ENCODE peak calls at places on chromosomes 5 and 9, in nine cellular contexts. S is activated effector memory CD4-positive, alpha-beta T cell treated with anti-CD3 and anti-CD28 coated beads, Interleukin-2, amount 50 U/mL, for 16 hours; W is PC-9; M is NCI-H510A treated with DMSO at 0.1 percent for 48 hours; N is right atrium auricular region; K is tibial artery; U is MV-4-11; J is adrenal gland; P is cerebellar nuclear complex. F is an unnamed sample.

GRCh38 chr5:72427488-72428437 is 79.4 kb downstream of the ZNF366 start:
- DNase-seq in S (no peak), W (no peak), M (no peak), N (no peak), K (no peak), U (no peak), J (no peak), P (no peak), F (no peak)

GRCh38 chr9:69815313-69815712 is 5.3 kb upstream of the CFAP95 start:
- DNase-seq in S (no peak), W (no peak), M (peak; percentile 16), N (no peak), K (no peak), U (no peak), J (no peak), P (no peak), F (no peak)

GRCh38 chr9:34190996-34191892 is 12.4 kb downstream of the UBAP1 start:
- DNase-seq in S (no peak), W (no peak), M (peak; percentile 4), N (no peak), K (no peak), U (no peak), J (no peak), P (no peak), F (no peak)

GRCh38 chr9:121285835-121286687 is 18.1 kb downstream of the GSN start:
- DNase-seq in S (peak; percentile 46), W (peak; percentile 54), M (peak; percentile 78), N (peak; percentile 93), K (peak; percentile 88), U (peak; percentile 89), J (peak; percentile 93), P (no peak), F (no peak)

GRCh38 chr5:149060325-149060724 is 2.5 kb downstream of the SH3TC2 start:
- DNase-seq in S (no peak), W (peak; percentile 23), M (peak; percentile 47), N (no peak), K (no peak), U (peak; percentile 50), J (peak; percentile 84), P (no peak), F (peak; percentile 60)

GRCh38 chr5:54717870-54718269 is 200.3 kb downstream of the SNX18 start:
- DNase-seq in S (no peak), W (no peak), M (no peak), N (no peak), K (no peak), U (no peak), J (no peak), P (no peak), F (no peak)

GRCh38 chr5:40165106-40165788 is 514.5 kb upstream of the PTGER4 start:
- DNase-seq in S (no peak), W (no peak), M (no peak), N (no peak), K (no peak), U (no peak), J (no peak), P (no peak), F (no peak)

GRCh38 chr5:153276151-153276550 is 214.3 kb upstream of the GRIA1 start:
- DNase-seq in S (no peak), W (peak; percentile 22), M (no peak), N (no peak), K (no peak), U (peak; percentile 5), J (no peak), P (no peak), F (no peak)

GRCh38 chr9:109253241-109253636 is 67.6 kb downstream of the EPB41L4B start:
- DNase-seq in S (no peak), W (no peak), M (no peak), N (no peak), K (no peak), U (no peak), J (no peak), P (no peak), F (no peak)

GRCh38 chr9:136354592-136355085 is 8.9 kb downstream of the DNLZ start:
- DNase-seq in S (no peak), W (peak; percentile 69), M (no peak), N (peak; percentile 80), K (no peak), U (no peak), J (peak; percentile 75), P (no peak), F (no peak)

GRCh38 chr5:16539169-16539666 is 73.6 kb upstream of the ZNF622 start:
- DNase-seq in S (no peak), W (peak; percentile 69), M (no peak), N (peak; percentile 92), K (peak; percentile 88), U (no peak), J (peak; percentile 64), P (peak; percentile 40), F (no peak)

GRCh38 chr5:62547929-62548678 is 30.5 kb upstream of the LRRC70 start:
- DNase-seq in S (no peak), W (no peak), M (no peak), N (no peak), K (no peak), U (peak; percentile 54), J (no peak), P (no peak), F (no peak)

GRCh38 chr5:77180167-77181081 is 30.1 kb upstream of the PDE8B start:
- DNase-seq in S (no peak), W (peak; percentile 23), M (peak; percentile 20), N (no peak), K (peak; percentile 25), U (no peak), J (no peak), P (no peak), F (no peak)

GRCh38 chr9:2119490-2120046 is 104.4 kb downstream of the SMARCA2 start:
- DNase-seq in S (no peak), W (no peak), M (no peak), N (no peak), K (peak; percentile 52), U (no peak), J (no peak), P (no peak), F (no peak)

GRCh38 chr9:79611091-79611614 is 39.4 kb downstream of the TLE4 start:
- DNase-seq in S (no peak), W (no peak), M (no peak), N (no peak), K (no peak), U (peak; percentile 95), J (no peak), P (no peak), F (no peak)

GRCh38 chr9:3794005-3794404 is 268.2 kb upstream of the RFX3 start:
- DNase-seq in S (no peak), W (no peak), M (peak; percentile 67), N (no peak), K (no peak), U (no peak), J (no peak), P (no peak), F (no peak)

GRCh38 chr5:68441309-68441708 is 225.8 kb downstream of the PIK3R1 start:
- DNase-seq in S (no peak), W (no peak), M (no peak), N (no peak), K (no peak), U (no peak), J (no peak), P (no peak), F (no peak)

GRCh38 chr9:133563286-133564213 is 29.0 kb downstream of the ADAMTSL2 start:
- DNase-seq in S (no peak), W (peak; percentile 46), M (no peak), N (peak; percentile 89), K (no peak), U (no peak), J (no peak), P (no peak), F (no peak)

GRCh38 chr5:169786219-169786618 is 149.1 kb downstream of the DOCK2 start:
- DNase-seq in S (no peak), W (no peak), M (no peak), N (no peak), K (no peak), U (no peak), J (no peak), P (no peak), F (no peak)

F was measured in SHP77.